ENCODE peak calls at places on chromosomes 11 and 22, in six cellular contexts. K is bronchial epithelial cell, D is ovary, Q is HL-60, M is OCI-LY7, A is uterus. J is an unnamed sample.
A peak's percentile ranks its signal among the peaks of the same experiment; 100 is the strongest.

GRCh38 chr22:18000441-18001039 is 23.8 kb downstream of the MICAL3 start:
- DNase-seq in K (no peak), D (peak; percentile 40), Q (no peak), M (peak; percentile 52), A (no peak), J (no peak)

GRCh38 chr22:45515678-45516077 is 13.0 kb downstream of the FBLN1 start:
- DNase-seq in K (no peak), D (no peak), Q (no peak), M (no peak), A (no peak), J (no peak)

GRCh38 chr11:11584446-11584810 is 37.4 kb downstream of the GALNT18 start:
- DNase-seq in K (peak; percentile 100), D (no peak), Q (no peak), M (no peak), A (no peak), J (no peak)

GRCh38 chr11:75731095-75731494 is 13.5 kb downstream of the MOGAT2 start:
- DNase-seq in K (no peak), D (no peak), Q (no peak), M (no peak), A (no peak), J (no peak)

GRCh38 chr11:113730887-113731726 is 25.0 kb upstream of the TMPRSS5 start:
- DNase-seq in K (peak; percentile 67), D (peak; percentile 20), Q (peak; percentile 25), M (peak; percentile 7), A (peak; percentile 24), J (no peak)

GRCh38 chr22:50260434-50260800 is 1.1 kb downstream of the MAPK12 start:
- DNase-seq in K (no peak), D (no peak), Q (no peak), M (no peak), A (no peak), J (no peak)

GRCh38 chr22:25546751-25547150 is 17.7 kb upstream of the GRK3 start:
- DNase-seq in K (no peak), D (no peak), Q (peak; percentile 56), M (no peak), A (no peak), J (no peak)

GRCh38 chr11:70399681-70400112 is 1.4 kb downstream of the CTTN start:
- DNase-seq in K (peak; percentile 88), D (peak; percentile 94), Q (no peak), M (no peak), A (peak; percentile 89), J (peak; percentile 89)

GRCh38 chr11:122600290-122600689 is 55.2 kb upstream of the UBASH3B start:
- DNase-seq in K (no peak), D (no peak), Q (no peak), M (no peak), A (no peak), J (no peak)

GRCh38 chr11:95443386-95443785 is 212.4 kb upstream of the SESN3 start:
- DNase-seq in K (no peak), D (no peak), Q (peak; percentile 75), M (peak; percentile 10), A (no peak), J (no peak)

GRCh38 chr11:55811067-55811466 is at the start of gene OR5L1:
- DNase-seq in K (no peak), D (no peak), Q (no peak), M (no peak), A (no peak), J (no peak)

GRCh38 chr22:24200616-24201212 is 19.4 kb downstream of the SUSD2 start:
- DNase-seq in K (peak; percentile 74), D (no peak), Q (no peak), M (no peak), A (no peak), J (no peak)

GRCh38 chr11:105937738-105938137 is 84.3 kb downstream of the MSANTD4 start:
- DNase-seq in K (no peak), D (no peak), Q (no peak), M (no peak), A (no peak), J (no peak)

GRCh38 chr22:27617214-27617881 is 184.2 kb downstream of the MN1 start:
- DNase-seq in K (no peak), D (no peak), Q (no peak), M (no peak), A (no peak), J (no peak)
- TF ChIP-seq CTCF in K (peak; percentile 18), D (no peak), Q (no peak), M (peak; percentile 60), A (no peak), J (no peak)

GRCh38 chr11:120562806-120563425 is 51.4 kb downstream of the GRIK4 start:
- DNase-seq in K (no peak), D (peak; percentile 45), Q (no peak), M (no peak), A (no peak), J (no peak)

GRCh38 chr11:120563698-120564572 is 52.4 kb downstream of the GRIK4 start:
- DNase-seq in K (no peak), D (peak; percentile 78), Q (no peak), M (no peak), A (no peak), J (no peak)

GRCh38 chr11:120565436-120566155 is 54.0 kb downstream of the GRIK4 start:
- DNase-seq in K (peak; percentile 47), D (no peak), Q (no peak), M (no peak), A (no peak), J (no peak)

GRCh38 chr11:120566176-120566575 is 54.6 kb downstream of the GRIK4 start:
- DNase-seq in K (peak; percentile 84), D (no peak), Q (no peak), M (no peak), A (no peak), J (no peak)

DNA sequence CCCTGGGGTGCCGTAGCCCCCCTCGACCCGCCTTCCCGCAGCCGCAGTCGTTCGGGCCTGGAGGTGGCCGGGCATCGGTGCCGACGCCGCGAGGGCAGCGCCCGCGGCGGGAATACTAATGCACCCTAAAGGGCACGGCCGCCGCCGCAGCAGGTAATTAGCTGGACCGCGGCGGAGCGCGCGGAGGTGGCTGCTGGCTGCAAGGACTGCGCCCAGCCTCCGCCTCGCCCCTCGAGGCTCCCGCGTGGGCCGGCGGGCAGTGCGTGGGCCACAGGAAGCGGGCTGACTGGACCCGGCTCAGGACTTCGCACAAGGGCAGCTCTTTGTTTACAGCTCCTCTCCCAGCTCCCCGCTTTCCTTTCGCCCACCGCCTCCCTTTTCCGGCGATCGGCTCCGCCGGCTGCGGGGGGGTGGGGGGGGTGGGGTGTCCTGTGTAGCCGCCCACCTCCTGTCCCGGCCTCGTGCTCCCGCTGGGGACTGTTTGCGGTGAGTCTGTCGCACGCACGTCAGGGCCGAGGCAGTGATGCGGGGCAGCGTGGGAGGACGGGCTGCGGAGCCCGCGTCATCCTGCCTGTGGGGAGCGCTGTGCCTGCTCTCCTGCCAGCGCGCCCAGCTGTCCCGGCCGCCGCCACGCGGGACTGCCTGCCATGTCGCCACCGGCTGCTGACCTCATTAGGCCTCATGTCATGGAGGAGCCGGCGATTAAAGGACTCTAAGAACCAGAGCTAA is 53.2 kb downstream of the GRIK4 start:
- DNase-seq in K (peak; percentile 15), D (peak; percentile 55), Q (no peak), M (no peak), A (no peak), J (no peak)
- H3K4me3 ChIP-seq in K (peak overlapping the region; percentile 26), D (peak overlapping the region; percentile 32), Q (no peak overlapping the region), M (no peak overlapping the region), A (peak overlapping the region; percentile 23), J (peak overlapping the region; percentile 40)

DNA sequence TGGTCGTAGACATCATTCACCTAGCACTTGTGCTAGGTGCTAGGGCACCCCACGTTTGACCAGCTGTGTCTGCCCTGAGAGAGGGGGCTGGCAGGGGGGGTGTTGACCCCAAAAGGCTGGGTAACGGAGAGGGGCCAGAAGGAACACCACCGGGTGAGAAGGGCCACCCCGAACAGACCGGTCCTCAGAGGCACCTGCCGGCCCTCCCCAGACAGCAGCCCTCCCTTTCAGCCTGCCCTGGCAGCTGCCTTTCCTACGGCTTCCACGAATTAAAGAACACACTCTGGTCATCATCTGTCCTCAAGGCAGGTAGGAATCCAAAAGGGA is 977 bp upstream of the KCNJ5 start:
- DNase-seq in K (no peak), D (no peak), Q (no peak), M (no peak), A (no peak), J (no peak)
- TF ChIP-seq CTCF in K (no peak), D (no peak), Q (no peak), M (no peak), A (no peak), J (no peak)

DNA sequence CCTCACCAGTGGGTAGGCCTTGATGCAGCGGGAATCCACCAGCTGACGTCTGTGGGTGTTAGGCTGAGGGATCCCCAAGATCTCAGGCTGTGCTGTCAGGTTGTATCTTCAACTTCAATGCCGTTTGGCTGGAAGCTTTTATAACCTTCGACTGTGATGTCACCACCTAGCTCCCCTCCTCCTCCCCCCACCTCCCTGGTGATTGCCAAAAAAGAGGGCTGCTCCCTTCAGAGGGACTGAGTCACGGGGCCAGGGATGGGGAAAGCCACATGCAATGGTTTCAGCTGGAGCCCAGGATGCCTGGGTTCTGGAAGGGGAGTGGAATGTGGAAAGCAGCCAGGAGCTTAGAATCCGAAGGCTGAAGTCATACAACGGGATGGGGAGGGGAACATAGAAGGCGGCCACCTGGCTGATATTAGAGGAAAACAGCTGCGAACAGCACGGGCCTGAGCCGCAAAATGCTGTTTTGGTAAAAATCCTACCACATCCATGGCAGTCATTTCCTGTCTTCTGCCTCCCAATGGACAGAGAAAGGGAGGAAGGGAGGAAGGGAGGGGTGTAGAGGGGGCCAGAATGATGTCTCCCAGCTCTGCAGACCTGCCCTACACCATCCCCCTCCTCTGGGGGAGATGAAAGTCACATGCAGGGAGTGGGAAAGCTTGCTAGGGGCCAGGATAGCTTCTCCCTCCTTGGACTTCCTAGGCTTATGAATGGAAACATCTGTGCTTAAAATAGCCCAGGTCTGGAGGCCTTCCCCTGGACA is at the start of gene LRRN4CL:
- DNase-seq in K (no peak), D (peak; percentile 97), Q (no peak), M (no peak), A (peak; percentile 98), J (no peak)
- H3K4me3 ChIP-seq in K (no peak within 1 kb of the TSS), D (peak within 1 kb of the TSS; percentile 48), Q (no peak within 1 kb of the TSS), M (no peak within 1 kb of the TSS), A (peak within 1 kb of the TSS; percentile 34), J (peak within 1 kb of the TSS; percentile 19)

DNA sequence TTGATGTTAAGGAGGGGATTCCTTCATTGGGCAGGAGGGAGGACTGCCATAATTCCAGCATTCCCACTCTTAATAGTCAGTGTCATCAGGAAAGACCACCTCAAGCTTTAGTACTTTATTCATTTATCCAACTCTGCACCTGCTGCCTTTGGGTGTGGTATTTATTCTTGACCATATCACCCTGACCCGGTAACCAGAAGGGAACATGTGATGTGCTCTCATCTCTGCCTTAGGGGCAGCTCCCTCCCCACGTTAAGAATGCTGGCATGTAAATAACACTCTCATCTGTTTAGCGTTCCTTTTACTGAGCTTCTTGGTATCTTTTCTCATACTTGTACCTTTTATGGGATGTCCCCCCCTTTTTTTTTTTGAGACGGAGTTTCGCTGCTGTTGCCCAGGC is 7.7 kb downstream of the CAT start:
- DNase-seq in K (no peak), D (no peak), Q (no peak), M (no peak), A (no peak), J (no peak)
- TF ChIP-seq CTCF in K (no peak), D (no peak), Q (no peak), M (no peak), A (no peak), J (no peak)

GRCh38 chr22:46598737-46599424 is 21.3 kb upstream of the GRAMD4 start:
- DNase-seq in K (no peak), D (no peak), Q (peak; percentile 88), M (no peak), A (no peak), J (no peak)
- H3K4me3 ChIP-seq in K (no peak overlapping the region), D (no peak overlapping the region), Q (no peak overlapping the region), M (no peak overlapping the region), A (no peak overlapping the region), J (no peak overlapping the region)

GRCh38 chr22:37486224-37486845 is at the start of gene MFNG:
- DNase-seq in K (peak; percentile 41), D (peak; percentile 34), Q (peak; percentile 93), M (peak; percentile 91), A (peak; percentile 51), J (peak; percentile 90)
- TF ChIP-seq CTCF in K (peak; percentile 12), D (no peak), Q (no peak), M (no peak), A (no peak), J (no peak)